ENCODE peak calls at places on chromosomes 11 and 22, in four cellular contexts. F, H, I and J are unnamed samples.
A peak's percentile ranks its signal among the peaks of the same experiment; 100 is the strongest.

GRCh38 chr11:20162824-20163777 is 2.8 kb upstream of the DBX1 start:
- DNase-seq in H (no peak), F (no peak), I (no peak), J (peak; percentile 69)

GRCh38 chr11:11993814-11994213 is 14.6 kb downstream of the DKK3 start:
- DNase-seq in I (no peak), F (no peak), H (no peak), J (no peak)

GRCh38 chr22:50245214-50246072 is 620 bp upstream of the TUBGCP6 start:
- DNase-seq in I (no peak), H (no peak), F (peak; percentile 59), J (no peak)

GRCh38 chr11:120057595-120058581 is 80.0 kb downstream of the TRIM29 start:
- DNase-seq in I (no peak), F (no peak), H (peak; percentile 5), J (peak; percentile 49)

GRCh38 chr22:43826142-43827093 is 14.3 kb upstream of the EFCAB6 start:
- DNase-seq in F (no peak), I (no peak), H (no peak), J (no peak)

GRCh38 chr11:10309163-10310093 is 4.6 kb downstream of the ADM start:
- DNase-seq in I (no peak), F (peak; percentile 41), H (peak; percentile 74), J (no peak)

GRCh38 chr22:40273319-40273718 is 73.0 kb upstream of the ADSL start:
- DNase-seq in I (no peak), F (no peak), H (no peak), J (no peak)

GRCh38 chr22:20951932-20952380 is 15.1 kb upstream of the AIFM3 start:
- DNase-seq in F (no peak), I (no peak), H (peak; percentile 70), J (no peak)

GRCh38 chr22:24402460-24403192 is 24.8 kb upstream of the ADORA2A start:
- DNase-seq in H (peak; percentile 24), I (peak; percentile 33), F (no peak), J (no peak)

GRCh38 chr11:87258171-87258833 is 220.6 kb downstream of the TMEM135 start:
- DNase-seq in H (no peak), F (no peak), I (no peak), J (no peak)

GRCh38 chr22:49749885-49750510 is 77.7 kb downstream of the BRD1 start:
- DNase-seq in H (no peak), I (no peak), F (no peak), J (no peak)

GRCh38 chr22:36201630-36202312 is at the start of gene APOL4:
- DNase-seq in I (no peak), H (no peak), F (peak; percentile 58), J (no peak)

GRCh38 chr22:44396727-44397722 is 84.3 kb upstream of the SHISAL1 start:
- DNase-seq in H (no peak), F (no peak), I (no peak), J (no peak)

GRCh38 chr11:33065445-33066178 is 26.2 kb downstream of the TCP11L1 start:
- DNase-seq in F (peak; percentile 69), I (no peak), H (peak; percentile 50), J (peak; percentile 88)

GRCh38 chr11:115996125-115996807 is 492.1 kb upstream of the CADM1 start:
- DNase-seq in F (no peak), H (no peak), I (peak; percentile 89), J (no peak)

GRCh38 chr22:45290410-45290936 is 5.7 kb downstream of the UPK3A start:
- DNase-seq in H (no peak), F (no peak), I (no peak), J (peak; percentile 53)

GRCh38 chr11:113862430-113862829 is 12.9 kb downstream of the USP28 start:
- DNase-seq in F (no peak), H (peak; percentile 79), I (no peak), J (no peak)

GRCh38 chr11:134425816-134426536 is 13.9 kb upstream of the B3GAT1 start:
- DNase-seq in F (no peak), H (no peak), I (no peak), J (no peak)

GRCh38 chr11:12125609-12126149 is 15.3 kb downstream of the MICAL2 start:
- DNase-seq in F (no peak), I (no peak), H (no peak), J (no peak)

GRCh38 chr11:83249972-83250593 is 36.1 kb downstream of the CCDC90B start:
- DNase-seq in F (peak; percentile 48), H (peak; percentile 24), I (no peak), J (no peak)

GRCh38 chr11:68581439-68581838 is 102.9 kb upstream of the GAL start:
- DNase-seq in I (no peak), F (no peak), H (no peak), J (no peak)

GRCh38 chr22:22683668-22684361 is 39.4 kb downstream of the GGTLC2 start:
- DNase-seq in I (no peak), H (no peak), F (no peak), J (no peak)

GRCh38 chr11:17515443-17516176 is 28.6 kb downstream of the USH1C start:
- DNase-seq in I (no peak), F (no peak), H (no peak), J (no peak)

GRCh38 chr22:38792833-38793232 is 1.1 kb downstream of the DNAL4 start:
- DNase-seq in H (no peak), F (no peak), I (no peak), J (no peak)

GRCh38 chr11:72013765-72014711 is 15.3 kb downstream of the IL18BP start:
- DNase-seq in H (no peak), F (no peak), I (no peak), J (no peak)

GRCh38 chr11:74739546-74740270 is 8.5 kb upstream of the CHRDL2 start:
- DNase-seq in F (peak; percentile 82), H (peak; percentile 69), I (no peak), J (peak; percentile 62)

GRCh38 chr11:121035823-121036222 is 11.9 kb downstream of the TBCEL start:
- DNase-seq in I (peak; percentile 28), F (no peak), H (no peak), J (no peak)

GRCh38 chr11:102914238-102915043 is 39.7 kb upstream of the MMP12 start:
- DNase-seq in I (no peak), F (no peak), H (peak; percentile 4), J (peak; percentile 34)

GRCh38 chr11:33734441-33735165 is 1.6 kb downstream of the CD59 start:
- DNase-seq in I (no peak), H (no peak), F (no peak), J (no peak)

GRCh38 chr22:24424001-24424900 is 3.1 kb upstream of the ADORA2A start:
- DNase-seq in H (no peak), F (peak; percentile 48), I (no peak), J (peak; percentile 58)

GRCh38 chr11:62544521-62545436 is 1.8 kb downstream of the AHNAK start:
- DNase-seq in F (peak; percentile 39), I (no peak), H (no peak), J (no peak)

GRCh38 chr11:3885855-3886254 is 30.4 kb downstream of the STIM1 start:
- DNase-seq in I (no peak), H (no peak), F (no peak), J (no peak)

GRCh38 chr22:37746366-37747089 is 49.7 kb downstream of the TRIOBP start:
- DNase-seq in F (peak; percentile 66), I (no peak), H (no peak), J (peak; percentile 45)
- TF ChIP-seq ETV6 in F (no peak), I (no peak), H (no peak), J (peak; percentile 40)

DNA sequence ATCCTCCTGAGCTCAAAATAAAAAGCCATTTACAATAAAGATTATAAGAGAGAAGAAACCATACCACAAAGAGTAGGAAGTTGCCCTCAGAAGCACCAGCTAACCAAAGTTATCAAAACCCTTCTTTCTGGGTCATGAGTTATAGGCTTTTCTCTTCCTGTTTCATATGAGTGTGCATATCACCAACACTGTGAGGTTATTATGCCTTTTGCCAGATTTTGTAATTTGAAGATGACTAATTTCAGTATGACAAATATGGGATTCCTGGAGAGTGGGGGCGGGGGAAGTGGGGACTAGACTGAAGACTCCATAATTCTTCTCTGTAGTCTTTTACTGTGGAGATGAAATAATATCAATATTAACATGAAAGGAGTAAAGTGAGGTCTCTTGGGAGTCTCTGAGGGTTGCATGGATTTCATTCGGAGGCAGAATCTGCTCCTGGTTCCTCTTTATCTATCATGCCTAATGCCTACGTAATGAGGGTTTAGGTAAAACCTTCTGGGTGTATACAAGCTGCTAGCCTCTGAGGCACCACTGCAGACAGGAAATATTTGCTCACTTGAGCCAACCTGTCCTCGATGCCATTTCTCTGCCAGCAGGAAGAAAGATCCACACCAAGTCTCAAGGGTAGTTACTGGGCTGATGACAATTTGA is 2.1 kb downstream of the LPXN start:
- DNase-seq in H (no peak), I (no peak), F (no peak), J (no peak)
- TF ChIP-seq TCF7 in H (no peak), I (peak; percentile 35), F (no peak), J (no peak)

GRCh38 chr11:2480874-2481220 is 36.0 kb downstream of the KCNQ1 start:
- DNase-seq in F (no peak), H (no peak), I (no peak), J (no peak)
- TF ChIP-seq ETV6 in F (no peak), H (no peak), I (no peak), J (no peak)

GRCh38 chr11:1225386-1226225 is 2.7 kb downstream of the MUC5B start:
- DNase-seq in H (no peak), I (no peak), F (no peak), J (peak; percentile 20)
- TF ChIP-seq TCF7 in H (no peak), I (no peak), F (no peak), J (no peak)

DNA sequence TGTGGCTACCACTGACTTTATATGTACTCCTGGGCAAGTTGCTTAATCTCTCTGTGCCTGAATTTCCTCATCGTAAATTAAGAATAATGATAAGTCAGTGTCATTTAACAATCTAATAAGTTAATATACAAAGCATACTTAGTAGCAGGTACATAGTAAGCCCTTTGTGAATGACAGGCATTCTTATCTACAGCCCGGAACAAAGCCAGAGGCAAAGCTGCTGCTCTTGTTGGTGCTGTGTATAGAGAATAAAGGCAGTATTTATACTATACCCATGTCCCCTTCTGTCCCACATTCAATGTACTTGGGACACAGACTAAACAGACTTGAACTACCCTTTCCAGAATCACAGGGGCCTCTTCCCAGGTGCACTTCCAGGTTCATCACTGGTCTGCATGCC is 229.7 kb upstream of the NCAM1 start:
- DNase-seq in F (no peak), H (no peak), I (no peak), J (no peak)
- TF ChIP-seq ETV6 in F (no peak), H (no peak), I (no peak), J (no peak)

DNA sequence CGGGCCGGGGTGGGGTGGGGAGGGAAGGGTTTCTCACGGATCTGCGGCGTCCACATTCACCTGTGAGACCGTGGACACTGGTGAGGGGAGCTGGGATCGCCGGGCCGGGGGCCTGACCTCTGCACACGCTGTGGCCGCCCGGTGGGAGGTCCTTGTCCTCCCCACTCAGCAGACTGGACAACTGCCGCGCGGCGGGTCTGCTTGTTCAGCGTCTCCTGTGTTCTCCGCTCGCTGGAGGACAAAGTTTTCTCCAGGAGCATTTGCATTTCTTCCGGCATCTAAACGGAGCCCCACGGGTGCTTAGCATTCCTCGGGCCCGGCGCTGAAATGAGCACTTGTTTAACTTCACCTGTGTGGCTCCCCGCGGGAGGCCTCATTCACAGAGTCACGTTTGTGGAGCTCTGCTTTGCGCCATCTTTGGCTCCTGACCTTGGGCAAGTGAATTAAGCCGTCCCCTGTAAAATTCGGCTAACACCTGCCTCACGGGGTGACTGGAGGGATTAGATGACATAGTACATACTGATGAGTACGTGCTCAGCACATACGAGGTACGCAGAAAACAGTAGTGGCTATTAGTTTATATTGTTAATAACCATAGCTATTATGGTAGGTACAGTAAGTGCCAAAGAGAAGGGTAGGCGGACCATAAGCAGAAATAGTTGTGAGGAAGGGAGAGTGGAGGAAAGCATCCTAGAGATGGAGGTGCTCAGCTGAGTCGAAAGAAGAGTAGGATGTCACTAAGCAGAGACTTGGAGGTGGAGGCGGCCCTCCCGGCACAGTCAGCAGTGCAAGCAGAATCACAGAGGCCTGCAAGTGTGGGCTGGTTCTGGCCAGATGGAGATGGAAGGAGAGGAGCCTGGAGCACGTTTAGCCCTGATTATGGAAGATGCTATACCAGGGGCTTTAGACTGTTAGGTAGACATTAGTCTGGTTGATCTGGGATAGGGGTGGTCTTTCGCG is 885 bp downstream of the TRMU start:
- DNase-seq in F (peak; percentile 55), I (no peak), H (peak; percentile 20), J (peak; percentile 30)
- TF ChIP-seq TCF7 in F (no peak), I (no peak), H (no peak), J (no peak)